ENCODE peak calls at places on chromosome 1, in six cellular contexts. One of them, this sample, is unnamed.

GRCh38 chr1:42477775-42478174 is 14.7 kb downstream of the CCDC30 start:
- DNase-seq in heart left ventricle: no peak
- DNase-seq in adrenal gland: no peak
- DNase-seq in breast epithelium: no peak
- DNase-seq in esophagus squamous epithelium: no peak
- DNase-seq in IMR-90: no peak
- DNase-seq in this sample: no peak

GRCh38 chr1:6544831-6545230 is 9.5 kb downstream of the NOL9 start:
- DNase-seq in IMR-90: peak
- DNase-seq in heart left ventricle: no peak
- DNase-seq in adrenal gland: peak
- DNase-seq in esophagus squamous epithelium: no peak
- DNase-seq in breast epithelium: no peak
- DNase-seq in this sample: no peak

GRCh38 chr1:151990856-151991198 is 2.8 kb downstream of the S100A10 start:
- DNase-seq in adrenal gland: peak
- DNase-seq in esophagus squamous epithelium: no peak
- DNase-seq in IMR-90: peak
- DNase-seq in breast epithelium: peak
- DNase-seq in heart left ventricle: peak
- DNase-seq in this sample: no peak

GRCh38 chr1:145962157-145963102 is 1.9 kb downstream of the ANKRD34A start:
- DNase-seq in breast epithelium: no peak
- DNase-seq in heart left ventricle: peak
- DNase-seq in adrenal gland: peak
- DNase-seq in IMR-90: no peak
- DNase-seq in esophagus squamous epithelium: no peak
- DNase-seq in this sample: no peak

GRCh38 chr1:60906039-60906438 is 176.3 kb upstream of the NFIA start:
- DNase-seq in heart left ventricle: no peak
- DNase-seq in IMR-90: no peak
- DNase-seq in breast epithelium: no peak
- DNase-seq in adrenal gland: no peak
- DNase-seq in esophagus squamous epithelium: no peak
- DNase-seq in this sample: no peak

GRCh38 chr1:18447509-18448220 is 33.1 kb upstream of the KLHDC7A start:
- DNase-seq in esophagus squamous epithelium: no peak
- DNase-seq in heart left ventricle: no peak
- DNase-seq in IMR-90: no peak
- DNase-seq in breast epithelium: no peak
- DNase-seq in adrenal gland: no peak
- DNase-seq in this sample: no peak

GRCh38 chr1:9691108-9691445 is 39.5 kb downstream of the PIK3CD start:
- DNase-seq in IMR-90: peak
- DNase-seq in esophagus squamous epithelium: no peak
- DNase-seq in breast epithelium: no peak
- DNase-seq in heart left ventricle: no peak
- DNase-seq in adrenal gland: no peak
- DNase-seq in this sample: no peak

GRCh38 chr1:22658385-22659163 is 5.5 kb downstream of the C1QB start:
- DNase-seq in IMR-90: no peak
- DNase-seq in adrenal gland: no peak
- DNase-seq in heart left ventricle: no peak
- DNase-seq in esophagus squamous epithelium: no peak
- DNase-seq in breast epithelium: no peak
- DNase-seq in this sample: no peak

DNA sequence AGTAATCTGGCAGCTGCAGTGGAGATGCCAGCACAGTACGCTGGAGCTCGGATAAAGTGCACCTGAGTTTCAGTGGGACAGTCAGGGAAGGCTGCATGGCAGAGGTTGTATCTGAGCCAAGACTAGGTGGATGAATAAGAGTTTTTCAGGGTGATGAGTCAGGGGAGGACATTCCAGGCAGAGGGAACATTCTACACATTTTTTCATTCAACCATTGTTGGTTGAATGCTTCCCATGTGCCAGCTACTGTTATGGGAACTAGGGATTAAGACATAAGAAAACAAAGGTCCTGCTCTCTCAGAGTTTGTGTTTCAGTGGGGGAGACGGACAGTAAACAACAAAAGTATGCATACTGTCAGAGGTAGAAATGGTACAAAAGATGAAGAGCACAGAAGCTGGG is 5.2 kb downstream of the LEPR start:
- DNase-seq in IMR-90: peak
- DNase-seq in adrenal gland: no peak
- DNase-seq in esophagus squamous epithelium: no peak
- DNase-seq in heart left ventricle: no peak
- DNase-seq in breast epithelium: no peak
- DNase-seq in this sample: no peak
- H3K4me3 ChIP-seq in IMR-90: no peak
- H3K4me3 ChIP-seq in adrenal gland: no peak
- H3K4me3 ChIP-seq in esophagus squamous epithelium: no peak
- H3K4me3 ChIP-seq in heart left ventricle: no peak
- H3K4me3 ChIP-seq in breast epithelium: no peak
- H3K4me3 ChIP-seq in this sample: no peak

DNA sequence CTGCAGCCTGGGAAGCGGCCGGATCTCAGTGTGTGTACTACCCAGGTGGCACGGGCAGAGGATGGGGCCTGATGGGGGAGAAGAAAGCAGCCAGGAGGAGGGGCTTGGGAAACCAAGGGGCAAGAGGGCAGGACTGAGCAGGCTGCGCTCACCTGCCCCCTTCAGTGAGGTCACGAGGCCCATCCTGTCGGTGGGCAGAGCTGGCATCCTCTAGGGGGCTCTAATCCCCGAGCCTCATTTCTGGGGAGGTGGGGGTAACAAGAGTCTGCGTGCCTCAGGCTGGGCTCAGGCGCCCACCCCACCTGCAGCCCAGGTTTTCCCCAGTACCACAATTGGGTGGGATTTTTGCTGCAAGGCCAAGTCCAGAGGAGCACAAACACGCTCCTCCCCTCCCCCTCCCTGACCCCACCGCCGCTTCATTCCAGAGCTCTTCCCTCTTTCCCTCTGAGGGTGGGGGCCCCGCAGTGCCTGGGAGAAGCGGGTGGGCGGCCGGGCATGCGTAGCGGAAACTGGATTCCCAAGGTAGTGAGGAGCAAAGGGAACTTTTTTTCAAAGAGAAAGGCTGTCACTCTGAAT is 1.8 kb upstream of the WNT3A start:
- DNase-seq in IMR-90: no peak
- DNase-seq in heart left ventricle: no peak
- DNase-seq in esophagus squamous epithelium: no peak
- DNase-seq in adrenal gland: no peak
- DNase-seq in breast epithelium: peak
- DNase-seq in this sample: no peak
- TF ChIP-seq CTCF in IMR-90: no peak
- TF ChIP-seq CTCF in heart left ventricle: no peak
- TF ChIP-seq CTCF in esophagus squamous epithelium: no peak
- TF ChIP-seq CTCF in adrenal gland: no peak
- TF ChIP-seq CTCF in breast epithelium: no peak
- TF ChIP-seq CTCF in this sample: no peak

DNA sequence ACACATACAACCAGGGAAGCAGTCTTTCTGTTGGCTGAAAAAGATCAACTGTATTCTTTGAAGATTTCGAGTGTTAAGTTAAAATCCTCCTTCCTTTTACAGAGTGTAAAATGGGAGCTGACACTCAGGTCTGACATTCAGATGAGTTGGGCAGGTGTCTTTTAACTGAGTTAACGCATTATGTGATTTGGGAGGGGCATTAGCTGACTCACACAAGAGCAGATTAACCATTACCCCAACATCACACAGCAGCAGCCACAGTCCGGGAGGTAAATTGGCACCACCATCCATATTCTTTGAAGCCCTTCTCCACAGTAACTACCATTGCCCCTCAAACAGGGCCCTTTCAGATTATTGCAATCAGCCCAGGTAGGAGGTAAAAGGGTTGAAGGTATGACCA is 15.8 kb upstream of the JAK1 start:
- DNase-seq in IMR-90: no peak
- DNase-seq in breast epithelium: no peak
- DNase-seq in esophagus squamous epithelium: no peak
- DNase-seq in adrenal gland: no peak
- DNase-seq in heart left ventricle: no peak
- DNase-seq in this sample: no peak
- TF ChIP-seq POLR2A in IMR-90: no peak
- TF ChIP-seq POLR2A in breast epithelium: no peak
- TF ChIP-seq POLR2A in esophagus squamous epithelium: no peak
- TF ChIP-seq POLR2A in adrenal gland: no peak
- TF ChIP-seq POLR2A in heart left ventricle: no peak
- TF ChIP-seq POLR2A in this sample: no peak

GRCh38 chr1:115767403-115767802 is 1.1 kb downstream of the CASQ2 start:
- DNase-seq in heart left ventricle: no peak
- DNase-seq in adrenal gland: no peak
- DNase-seq in IMR-90: no peak
- DNase-seq in breast epithelium: no peak
- DNase-seq in esophagus squamous epithelium: no peak
- DNase-seq in this sample: no peak
- H3K4me3 ChIP-seq in heart left ventricle: peak
- H3K4me3 ChIP-seq in adrenal gland: no peak
- H3K4me3 ChIP-seq in IMR-90: no peak
- H3K4me3 ChIP-seq in breast epithelium: no peak
- H3K4me3 ChIP-seq in esophagus squamous epithelium: no peak
- H3K4me3 ChIP-seq in this sample: no peak

GRCh38 chr1:63413394-63413793 is 46.0 kb downstream of the ALG6 start:
- DNase-seq in breast epithelium: no peak
- DNase-seq in IMR-90: no peak
- DNase-seq in adrenal gland: no peak
- DNase-seq in heart left ventricle: no peak
- DNase-seq in esophagus squamous epithelium: no peak
- DNase-seq in this sample: no peak
- TF ChIP-seq CTCF in breast epithelium: no peak
- TF ChIP-seq CTCF in IMR-90: no peak
- TF ChIP-seq CTCF in adrenal gland: no peak
- TF ChIP-seq CTCF in heart left ventricle: no peak
- TF ChIP-seq CTCF in esophagus squamous epithelium: no peak
- TF ChIP-seq CTCF in this sample: no peak

GRCh38 chr1:149849246-149849946 is 50.0 kb upstream of the BOLA1 start:
- DNase-seq in esophagus squamous epithelium: no peak
- DNase-seq in breast epithelium: no peak
- DNase-seq in IMR-90: no peak
- DNase-seq in heart left ventricle: no peak
- DNase-seq in adrenal gland: no peak
- DNase-seq in this sample: no peak
- TF ChIP-seq POLR2A in esophagus squamous epithelium: no peak
- TF ChIP-seq POLR2A in breast epithelium: no peak
- TF ChIP-seq POLR2A in IMR-90: no peak
- TF ChIP-seq POLR2A in heart left ventricle: no peak
- TF ChIP-seq POLR2A in adrenal gland: no peak
- TF ChIP-seq POLR2A in this sample: no peak

GRCh38 chr1:111104981-111105380 is 34.9 kb downstream of the DRAM2 start:
- DNase-seq in adrenal gland: no peak
- DNase-seq in breast epithelium: no peak
- DNase-seq in IMR-90: no peak
- DNase-seq in esophagus squamous epithelium: no peak
- DNase-seq in heart left ventricle: no peak
- DNase-seq in this sample: no peak
- H3K4me3 ChIP-seq in adrenal gland: no peak
- H3K4me3 ChIP-seq in breast epithelium: no peak
- H3K4me3 ChIP-seq in IMR-90: no peak
- H3K4me3 ChIP-seq in esophagus squamous epithelium: no peak
- H3K4me3 ChIP-seq in heart left ventricle: no peak
- H3K4me3 ChIP-seq in this sample: no peak

GRCh38 chr1:44213222-44214112 is at the start of gene DMAP1:
- DNase-seq in adrenal gland: peak
- DNase-seq in IMR-90: peak
- DNase-seq in breast epithelium: peak
- DNase-seq in heart left ventricle: peak
- DNase-seq in esophagus squamous epithelium: no peak
- DNase-seq in this sample: peak
- TF ChIP-seq CTCF in adrenal gland: peak
- TF ChIP-seq CTCF in IMR-90: peak
- TF ChIP-seq CTCF in breast epithelium: no peak
- TF ChIP-seq CTCF in heart left ventricle: no peak
- TF ChIP-seq CTCF in esophagus squamous epithelium: peak
- TF ChIP-seq CTCF in this sample: no peak